ENCODE peak calls at places on chromosomes 13 and 19, in seven cellular contexts. P, E, G, F, D, C and W are unnamed samples.

GRCh38 chr19:11195169-11195568 is 2.2 kb downstream of the KANK2 start:
- DNase-seq in P (no peak), E (no peak), G (no peak), F (no peak), D (no peak), C (no peak), W (no peak)

GRCh38 chr19:50780753-50781480 is 9.3 kb upstream of the ACP4 start:
- DNase-seq in P (no peak), E (no peak), G (no peak), F (no peak), D (no peak), C (no peak), W (no peak)

GRCh38 chr19:18865973-18866799 is 29.8 kb downstream of the CERS1 start:
- DNase-seq in P (peak), E (no peak), G (peak), F (no peak), D (peak), C (no peak), W (no peak)

GRCh38 chr19:13401388-13401787 is 104.9 kb downstream of the CACNA1A start:
- DNase-seq in P (peak), E (no peak), G (peak), F (no peak), D (no peak), C (no peak), W (no peak)

GRCh38 chr13:112066624-112067004 is 335 bp upstream of the SOX1 start:
- DNase-seq in P (no peak), E (no peak), G (no peak), F (no peak), D (no peak), C (no peak), W (no peak)

GRCh38 chr19:23183251-23183650 is 66.4 kb downstream of the ZNF730 start:
- DNase-seq in P (no peak), E (no peak), G (no peak), F (no peak), D (no peak), C (no peak), W (no peak)

GRCh38 chr19:3266792-3267469 is 42.5 kb downstream of the CELF5 start:
- DNase-seq in P (no peak), E (no peak), G (no peak), F (no peak), D (no peak), C (no peak), W (no peak)

GRCh38 chr19:57587529-57587928 is 3.6 kb downstream of the ZIK1 start:
- DNase-seq in P (peak), E (no peak), G (peak), F (no peak), D (no peak), C (no peak), W (no peak)

GRCh38 chr13:27599845-27600553 is 20.3 kb downstream of the LNX2 start:
- DNase-seq in P (peak), E (no peak), G (peak), F (no peak), D (no peak), C (no peak), W (peak)

GRCh38 chr19:57620673-57621348 is 6.8 kb downstream of the ZNF134 start:
- DNase-seq in P (no peak), E (no peak), G (peak), F (no peak), D (no peak), C (no peak), W (no peak)

GRCh38 chr19:55487884-55488687 is at the start of gene SSC5D:
- DNase-seq in P (no peak), E (peak), G (peak), F (peak), D (peak), C (no peak), W (no peak)

GRCh38 chr19:4376245-4376990 is 23.9 kb downstream of the SH3GL1 start:
- DNase-seq in P (peak), E (no peak), G (no peak), F (no peak), D (no peak), C (peak), W (no peak)

GRCh38 chr13:21234537-21234936 is 58.1 kb downstream of the MRPL57 start:
- DNase-seq in P (peak), E (no peak), G (no peak), F (no peak), D (no peak), C (no peak), W (no peak)

GRCh38 chr19:38868551-38868950 is 9.5 kb downstream of the RINL start:
- DNase-seq in P (no peak), E (no peak), G (no peak), F (no peak), D (no peak), C (no peak), W (no peak)

GRCh38 chr13:97043302-97043701 is 49.0 kb upstream of the OXGR1 start:
- DNase-seq in P (no peak), E (no peak), G (peak), F (no peak), D (no peak), C (no peak), W (no peak)

GRCh38 chr19:55495646-55496349 is 7.6 kb downstream of the SSC5D start:
- DNase-seq in P (peak), E (no peak), G (no peak), F (no peak), D (no peak), C (no peak), W (no peak)

GRCh38 chr19:3459322-3459881 is 20.9 kb downstream of the SMIM24 start:
- DNase-seq in P (no peak), E (peak), G (peak), F (peak), D (peak), C (peak), W (peak)

GRCh38 chr13:40668335-40668734 is 1.9 kb upstream of the FOXO1 start:
- DNase-seq in P (no peak), E (peak), G (no peak), F (peak), D (peak), C (peak), W (no peak)

GRCh38 chr13:100203696-100204367 is 114.9 kb downstream of the PCCA start:
- DNase-seq in P (peak), E (no peak), G (peak), F (no peak), D (no peak), C (no peak), W (no peak)

GRCh38 chr19:1904385-1905070 is 671 bp upstream of the ADAT3 start:
- DNase-seq in P (peak), E (peak), G (no peak), F (no peak), D (peak), C (no peak), W (peak)

GRCh38 chr13:87084192-87084591 is 587.0 kb upstream of the SLITRK5 start:
- DNase-seq in P (no peak), E (no peak), G (no peak), F (no peak), D (no peak), C (no peak), W (no peak)

GRCh38 chr13:32007494-32007893 is 24.1 kb upstream of the FRY start:
- DNase-seq in P (no peak), E (no peak), G (peak), F (no peak), D (no peak), C (no peak), W (no peak)

GRCh38 chr19:48644355-48644754 is 1.6 kb downstream of the CA11 start:
- DNase-seq in P (no peak), E (no peak), G (no peak), F (no peak), D (no peak), C (no peak), W (no peak)
- H3K4me3 ChIP-seq in P (no peak), E (no peak), G (no peak), F (no peak), D (peak), C (peak), W (peak)

DNA sequence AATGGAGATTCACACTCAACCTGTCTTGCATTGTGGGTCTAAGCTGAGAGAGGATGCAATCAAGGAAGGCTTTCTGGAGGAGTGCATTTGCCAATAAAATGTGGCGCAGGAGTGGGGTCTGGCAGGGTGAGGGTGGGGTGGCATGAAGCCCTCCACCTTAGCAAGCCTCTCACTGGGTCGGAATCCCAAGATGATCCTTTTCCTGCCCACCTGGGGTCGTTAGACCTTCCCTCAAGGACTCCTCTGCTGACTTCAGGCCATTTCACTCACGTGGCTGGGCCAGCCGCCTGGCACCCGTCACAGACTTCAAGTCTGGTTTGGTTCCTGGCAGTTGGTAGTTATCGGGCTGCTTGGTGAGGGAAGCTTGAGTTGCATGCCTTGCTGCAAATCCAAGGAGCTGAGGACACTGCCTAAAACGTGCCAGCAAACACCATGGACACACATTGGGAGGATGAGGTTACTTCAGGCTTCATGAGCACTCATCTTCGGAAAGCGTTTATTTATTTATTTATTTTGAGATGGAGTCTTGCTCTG is 2.5 kb downstream of the GPI start:
- DNase-seq in P (no peak), E (no peak), G (no peak), F (no peak), D (no peak), C (no peak), W (no peak)
- H3K4me3 ChIP-seq in P (peak), E (no peak), G (no peak), F (peak), D (no peak), C (no peak), W (no peak)

GRCh38 chr13:114025432-114026127 is 51.7 kb upstream of the C13orf46 start:
- DNase-seq in P (no peak), E (no peak), G (peak), F (peak), D (peak), C (peak), W (no peak)

GRCh38 chr13:114029866-114030625 is 56.2 kb upstream of the C13orf46 start:
- DNase-seq in P (no peak), E (no peak), G (no peak), F (peak), D (no peak), C (no peak), W (no peak)

GRCh38 chr13:114027046-114027760 is 53.3 kb upstream of the C13orf46 start:
- DNase-seq in P (no peak), E (peak), G (no peak), F (peak), D (no peak), C (no peak), W (no peak)

GRCh38 chr13:114026128-114026880 is 52.4 kb upstream of the C13orf46 start:
- DNase-seq in P (no peak), E (no peak), G (no peak), F (peak), D (no peak), C (peak), W (no peak)

DNA sequence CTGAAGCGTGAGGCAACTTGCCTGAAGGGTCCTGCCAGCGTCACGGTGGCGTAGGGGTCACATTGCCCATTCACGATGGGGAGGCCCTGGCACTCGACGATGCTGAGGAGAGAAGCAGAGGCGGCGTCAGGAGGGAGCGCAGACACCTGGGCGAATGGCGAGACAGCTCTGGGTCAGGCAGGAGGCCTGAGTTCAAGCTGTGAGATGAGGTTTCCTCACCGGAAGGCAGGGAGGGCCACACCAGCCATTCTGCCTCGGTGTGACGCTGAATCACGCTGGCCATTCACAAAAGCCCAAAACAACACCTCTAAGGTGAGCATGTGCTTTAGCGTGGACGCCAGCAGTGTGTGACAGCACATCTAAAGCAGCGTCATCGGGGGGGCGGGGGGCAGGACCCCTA is 54.0 kb upstream of the C13orf46 start:
- DNase-seq in P (no peak), E (no peak), G (no peak), F (peak), D (no peak), C (no peak), W (no peak)
- H3K4me3 ChIP-seq in P (no peak), E (no peak), G (no peak), F (no peak), D (no peak), C (no peak), W (no peak)

GRCh38 chr19:35140898-35141626 is 2.0 kb upstream of the FXYD7 start:
- DNase-seq in P (peak), E (peak), G (peak), F (peak), D (peak), C (peak), W (peak)
- H3K4me3 ChIP-seq in P (peak), E (no peak), G (no peak), F (peak), D (peak), C (peak), W (no peak)

GRCh38 chr19:7737215-7737614 is 5.3 kb upstream of the CLEC4G start:
- DNase-seq in P (no peak), E (no peak), G (no peak), F (no peak), D (no peak), C (no peak), W (no peak)

GRCh38 chr19:7739801-7740659 is 7.3 kb downstream of the CD209 start:
- DNase-seq in P (no peak), E (no peak), G (no peak), F (no peak), D (no peak), C (no peak), W (no peak)

GRCh38 chr19:7736148-7736547 is 4.2 kb upstream of the CLEC4G start:
- DNase-seq in P (no peak), E (no peak), G (no peak), F (no peak), D (no peak), C (no peak), W (no peak)

GRCh38 chr19:7738023-7738422 is 6.1 kb upstream of the CLEC4G start:
- DNase-seq in P (no peak), E (no peak), G (no peak), F (no peak), D (no peak), C (no peak), W (no peak)

GRCh38 chr19:7739211-7739752 is 7.4 kb upstream of the CLEC4G start:
- DNase-seq in P (no peak), E (no peak), G (no peak), F (no peak), D (no peak), C (no peak), W (no peak)
- H3K4me3 ChIP-seq in P (no peak), E (no peak), G (no peak), F (no peak), D (no peak), C (no peak), W (no peak)

GRCh38 chr13:98752111-98752941 is at the start of gene SLC15A1:
- DNase-seq in P (no peak), E (no peak), G (no peak), F (no peak), D (no peak), C (no peak), W (no peak)
- H3K4me3 ChIP-seq in P (peak), E (no peak), G (no peak), F (peak), D (peak), C (peak), W (peak)

GRCh38 chr19:32831611-32832010 is 38.0 kb downstream of the SLC7A9 start:
- DNase-seq in P (no peak), E (no peak), G (no peak), F (no peak), D (no peak), C (no peak), W (no peak)

DNA sequence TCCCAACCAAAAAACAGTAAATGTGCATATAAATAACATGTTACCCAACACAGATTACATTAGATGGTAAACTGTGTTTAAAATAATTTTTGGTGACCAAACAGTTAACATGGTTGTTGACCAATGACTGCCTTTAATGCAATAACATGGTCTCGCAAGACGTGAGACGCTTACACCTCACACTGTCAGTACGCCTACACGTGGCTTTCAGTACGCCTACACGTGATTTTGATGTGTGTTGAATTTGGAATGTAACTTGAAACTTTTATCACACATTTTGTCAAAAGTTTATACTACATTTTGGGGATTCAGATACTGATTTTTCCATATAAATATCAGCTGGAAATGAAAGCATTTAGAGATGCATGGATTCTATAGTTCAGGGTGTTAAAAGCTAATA is 32.0 kb downstream of the SLC7A9 start:
- DNase-seq in P (no peak), E (no peak), G (peak), F (no peak), D (no peak), C (no peak), W (no peak)
- H3K4me3 ChIP-seq in P (no peak), E (no peak), G (no peak), F (no peak), D (no peak), C (no peak), W (no peak)

DNA sequence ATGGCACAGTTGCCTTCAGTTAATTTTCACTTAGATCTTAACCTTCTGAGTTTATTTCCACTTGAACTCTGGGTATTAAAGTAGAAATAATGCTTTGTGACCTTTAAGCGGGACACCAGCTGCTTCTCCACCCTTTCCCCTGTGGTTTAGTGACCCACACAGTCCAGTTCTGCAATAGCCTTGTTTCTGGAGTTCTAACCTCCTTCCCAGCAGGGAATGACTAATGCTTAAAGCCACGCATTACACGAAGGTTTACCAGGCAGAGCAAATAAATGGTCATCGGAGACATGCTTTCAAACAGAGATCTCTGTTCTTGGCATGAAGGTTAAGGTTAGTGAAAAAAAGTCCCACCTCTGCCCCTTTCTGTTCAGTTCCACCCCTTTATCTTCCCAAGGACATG is 25.3 kb upstream of the MEDAG start:
- DNase-seq in P (peak), E (no peak), G (peak), F (no peak), D (no peak), C (peak), W (no peak)
- H3K4me3 ChIP-seq in P (no peak), E (no peak), G (no peak), F (no peak), D (no peak), C (no peak), W (no peak)

DNA sequence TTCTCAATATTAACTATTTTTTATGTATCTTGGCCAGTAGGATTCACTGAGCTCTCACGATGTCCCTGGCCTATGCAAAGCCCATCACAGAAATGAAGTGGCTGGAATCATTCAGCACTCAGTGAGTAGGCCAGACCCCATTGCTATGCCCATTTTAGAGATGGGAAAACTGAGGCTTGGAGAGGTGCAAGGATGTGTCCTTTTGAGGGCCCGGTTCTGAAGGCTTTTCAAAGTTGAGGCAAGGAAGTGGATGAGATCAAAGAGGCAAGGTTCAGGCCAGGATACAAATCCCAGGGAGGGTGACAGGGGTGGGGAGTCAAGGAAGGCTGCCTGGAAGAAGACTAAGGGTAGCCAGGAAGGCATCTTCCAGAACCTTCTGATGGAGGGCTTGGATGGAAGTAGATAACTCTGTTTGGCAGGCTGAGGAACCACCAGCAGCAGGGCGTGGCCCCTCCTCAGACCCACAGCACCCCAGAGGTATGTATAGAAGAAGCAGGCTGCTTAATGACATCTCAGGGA is 18.8 kb upstream of the ERCC1 start:
- DNase-seq in P (no peak), E (no peak), G (no peak), F (no peak), D (no peak), C (no peak), W (no peak)
- H3K4me3 ChIP-seq in P (no peak), E (no peak), G (no peak), F (no peak), D (no peak), C (no peak), W (no peak)

GRCh38 chr19:30645946-30646577 is 273.9 kb downstream of the ZNF536 start:
- DNase-seq in P (no peak), E (no peak), G (no peak), F (no peak), D (no peak), C (no peak), W (no peak)
- H3K4me3 ChIP-seq in P (no peak), E (no peak), G (no peak), F (no peak), D (no peak), C (no peak), W (no peak)